ENCODE peak calls at places on chromosomes 2 and 18, in nine cellular contexts. G is stomach, Y is A549, P is SK-N-SH, Q is tibial nerve, T is HepG2, H is suprapubic skin, J is transverse colon, A is GM12878. C is an unnamed sample.
A peak's percentile ranks its signal among the peaks of the same experiment; 100 is the strongest.

GRCh38 chr18:54149078-54149697 is 75.3 kb downstream of the MBD2 start:
- DNase-seq in Y (peak; percentile 51), P (no peak), Q (no peak), G (no peak), A (peak; percentile 69), H (no peak), J (no peak), T (peak; percentile 27), C (peak; percentile 47)

GRCh38 chr2:190119257-190119656 is 56.7 kb upstream of the MSTN start:
- DNase-seq in Y (no peak), H (no peak), P (no peak), T (no peak), G (no peak), J (no peak), Q (no peak), A (no peak), C (peak; percentile 16)

GRCh38 chr2:136110528-136110927 is 7.4 kb downstream of the CXCR4 start:
- DNase-seq in T (no peak), Y (no peak), A (no peak), J (no peak), G (no peak), P (no peak), H (no peak), Q (no peak), C (no peak)

GRCh38 chr18:45879681-45880655 is 54.5 kb downstream of the SIGLEC15 start:
- DNase-seq in A (peak; percentile 17), P (peak; percentile 72), T (peak; percentile 34), Y (peak; percentile 48), H (no peak), G (peak; percentile 72), Q (peak; percentile 46), J (peak; percentile 64), C (peak; percentile 52)

GRCh38 chr2:222930862-222931261 is 70.0 kb downstream of the ACSL3 start:
- DNase-seq in A (no peak), Q (no peak), T (no peak), P (no peak), J (no peak), G (no peak), H (no peak), Y (no peak), C (no peak)

GRCh38 chr2:166090346-166090745 is 37.5 kb downstream of the SCN1A start:
- DNase-seq in G (no peak), P (no peak), H (no peak), A (no peak), Y (no peak), T (peak; percentile 21), J (no peak), Q (no peak), C (no peak)

GRCh38 chr2:73892631-73893329 is at the start of gene ACTG2:
- DNase-seq in A (no peak), P (no peak), Y (no peak), G (no peak), T (no peak), H (peak; percentile 53), Q (no peak), J (peak; percentile 28), C (no peak)

GRCh38 chr18:45332911-45333310 is 282.4 kb upstream of the SLC14A2 start:
- DNase-seq in Q (no peak), A (no peak), Y (no peak), J (no peak), T (no peak), H (no peak), P (no peak), G (no peak), C (no peak)

GRCh38 chr18:9918016-9918680 is 4.3 kb downstream of the VAPA start:
- DNase-seq in Q (no peak), T (peak; percentile 56), P (no peak), Y (no peak), A (no peak), J (no peak), H (no peak), G (no peak), C (no peak)

GRCh38 chr2:9639740-9640337 is 9.0 kb upstream of the YWHAQ start:
- DNase-seq in J (no peak), H (no peak), Y (no peak), A (no peak), Q (no peak), G (no peak), T (no peak), P (no peak), C (no peak)

GRCh38 chr2:100114011-100114433 is 28.4 kb downstream of the AFF3 start:
- DNase-seq in A (no peak), H (no peak), J (no peak), T (no peak), Q (no peak), Y (no peak), P (no peak), G (no peak), C (no peak)

GRCh38 chr2:158665536-158666302 is 129.4 kb upstream of the DAPL1 start:
- DNase-seq in P (peak; percentile 49), A (no peak), J (no peak), H (no peak), Y (no peak), T (no peak), Q (no peak), G (no peak), C (no peak)

GRCh38 chr2:65175894-65176527 is 46.1 kb upstream of the RAB1A start:
- DNase-seq in G (peak; percentile 52), P (no peak), J (no peak), H (no peak), T (no peak), Y (no peak), A (no peak), Q (no peak), C (no peak)

GRCh38 chr2:70132244-70133126 is 45.2 kb downstream of the PCBP1 start:
- DNase-seq in Y (peak; percentile 68), A (no peak), P (peak; percentile 44), J (peak; percentile 47), Q (no peak), G (peak; percentile 55), T (peak; percentile 86), H (no peak), C (peak; percentile 51)

GRCh38 chr2:164920430-164920829 is 34.9 kb downstream of the SLC38A11 start:
- DNase-seq in Q (no peak), Y (peak; percentile 74), G (no peak), P (no peak), T (peak; percentile 90), H (no peak), A (no peak), J (no peak), C (no peak)

GRCh38 chr2:175126661-175127060 is 41.3 kb downstream of the ATF2 start:
- DNase-seq in P (no peak), T (no peak), Q (no peak), H (no peak), G (no peak), Y (no peak), J (no peak), A (no peak), C (no peak)

GRCh38 chr2:186129767-186130581 is 356.1 kb upstream of the ZC3H15 start:
- DNase-seq in J (no peak), T (peak; percentile 75), A (no peak), H (no peak), P (no peak), Y (peak; percentile 15), Q (no peak), G (no peak), C (no peak)

GRCh38 chr2:19675003-19675629 is 226.7 kb downstream of the TTC32 start:
- DNase-seq in G (no peak), P (peak; percentile 25), H (no peak), J (no peak), Y (no peak), A (no peak), T (no peak), Q (no peak), C (no peak)

GRCh38 chr2:235766206-235766794 is 272.5 kb downstream of the AGAP1 start:
- DNase-seq in H (no peak), A (no peak), P (peak; percentile 81), T (peak; percentile 70), Y (peak; percentile 81), G (peak; percentile 65), J (peak; percentile 73), Q (no peak), C (no peak)

GRCh38 chr2:219836647-219837177 is 209.3 kb downstream of the SLC4A3 start:
- DNase-seq in A (no peak), G (no peak), H (no peak), P (no peak), Y (peak; percentile 47), T (peak; percentile 60), Q (no peak), J (no peak), C (no peak)
- TF ChIP-seq CTCF in A (peak; percentile 32), G (no peak), H (peak; percentile 25), P (peak; percentile 69), Y (peak; percentile 55), T (peak; percentile 60), Q (peak; percentile 15), J (no peak), C (peak; percentile 44)

GRCh38 chr2:241461693-241462677 is 46.4 kb downstream of the STK25 start:
- DNase-seq in Q (no peak), A (no peak), T (no peak), H (no peak), Y (no peak), P (no peak), J (peak; percentile 21), G (peak; percentile 67), C (no peak)
- TF ChIP-seq EP300 in Q (no peak), A (no peak), T (no peak), H (no peak), Y (no peak), P (no peak), J (no peak), G (no peak), C (no peak)

GRCh38 chr2:151816858-151817257 is 11.4 kb downstream of the ARL5A start:
- DNase-seq in T (no peak), Q (no peak), G (no peak), A (no peak), P (no peak), Y (no peak), H (no peak), J (no peak), C (no peak)
- TF ChIP-seq CTCF in T (no peak), Q (no peak), G (no peak), A (no peak), P (no peak), Y (no peak), H (no peak), J (no peak), C (no peak)

GRCh38 chr2:219638217-219638947 is 11.0 kb downstream of the SLC4A3 start:
- DNase-seq in T (peak; percentile 28), G (no peak), A (no peak), J (no peak), H (peak; percentile 60), Y (no peak), P (no peak), Q (no peak), C (peak; percentile 25)

GRCh38 chr2:219636941-219637841 is 9.8 kb downstream of the SLC4A3 start:
- DNase-seq in Y (no peak), G (no peak), T (no peak), H (peak; percentile 44), Q (no peak), J (no peak), A (no peak), P (no peak), C (no peak)

GRCh38 chr2:219638948-219639341 is 11.5 kb downstream of the SLC4A3 start:
- DNase-seq in T (no peak), H (no peak), Q (no peak), P (no peak), G (no peak), J (no peak), A (no peak), Y (no peak), C (no peak)

GRCh38 chr2:219636144-219636915 is 8.9 kb downstream of the SLC4A3 start:
- DNase-seq in Y (no peak), G (no peak), T (no peak), Q (no peak), H (peak; percentile 71), J (no peak), P (peak; percentile 18), A (no peak), C (peak; percentile 13)

GRCh38 chr2:219637842-219638185 is 10.4 kb downstream of the SLC4A3 start:
- DNase-seq in H (peak; percentile 60), Y (no peak), A (no peak), G (no peak), Q (no peak), T (no peak), P (no peak), J (no peak), C (no peak)
- TF ChIP-seq EP300 in H (no peak), Y (no peak), A (no peak), G (no peak), Q (no peak), T (no peak), P (no peak), J (no peak), C (no peak)